ENCODE peak calls at places on chromosomes 13 and 19, in four cellular contexts. Z, U, T and E are unnamed samples.

GRCh38 chr19:1672038-1672768 is 19.8 kb upstream of the TCF3 start:
- DNase-seq in Z (peak), U (no peak), T (no peak), E (peak)

GRCh38 chr19:39919976-39920375 is 14.5 kb downstream of the FCGBP start:
- DNase-seq in Z (peak), U (no peak), T (no peak), E (no peak)

GRCh38 chr19:54388001-54388802 is 23.5 kb upstream of the LAIR1 start:
- DNase-seq in Z (peak), U (no peak), T (no peak), E (no peak)

GRCh38 chr19:13098291-13099072 is 4.2 kb downstream of the LYL1 start:
- DNase-seq in Z (no peak), U (no peak), T (no peak), E (no peak)

GRCh38 chr13:113960276-113960948 is 13.5 kb downstream of the C13orf46 start:
- DNase-seq in Z (no peak), U (no peak), T (no peak), E (no peak)

GRCh38 chr19:52904052-52904451 is 6.6 kb upstream of the ZNF320 start:
- DNase-seq in Z (no peak), U (no peak), T (no peak), E (no peak)

GRCh38 chr19:611506-611869 is 21.8 kb downstream of the HCN2 start:
- DNase-seq in Z (no peak), U (no peak), T (no peak), E (no peak)

GRCh38 chr19:13149628-13150186 is 468 bp downstream of the STX10 start:
- DNase-seq in Z (peak), U (no peak), T (peak), E (peak)

GRCh38 chr19:1112254-1113208 is 8.7 kb downstream of the GPX4 start:
- DNase-seq in Z (peak), U (no peak), T (no peak), E (no peak)